ENCODE peak calls at places on chromosomes 4 and X, in eight cellular contexts. Z is NCI-H226, Y is hippocampal formation, B is ecto neural progenitor cell, O is NCI-H2029, G is NCI-H774, R is posterior vena cava, V is NAMALWA. D is an unnamed sample.

GRCh38 chr4:150457802-150458201 is 124.1 kb upstream of the MAB21L2 start:
- DNase-seq in G (no peak), Y (no peak), B (no peak), V (no peak), O (no peak), R (no peak), Z (no peak), D (no peak)

GRCh38 chr4:7911044-7911578 is 28.6 kb downstream of the AFAP1 start:
- DNase-seq in O (no peak), Z (peak), R (no peak), V (no peak), Y (no peak), G (no peak), B (peak), D (peak)

GRCh38 chr4:54484361-54484760 is 173.4 kb upstream of the KIT start:
- DNase-seq in Y (no peak), R (no peak), Z (no peak), V (no peak), B (no peak), G (peak), O (peak), D (no peak)

GRCh38 chr4:154489558-154490260 is 1.9 kb downstream of the DCHS2 start:
- DNase-seq in O (no peak), G (no peak), B (no peak), Z (no peak), V (no peak), Y (no peak), R (peak), D (no peak)

GRCh38 chrX:13212191-13212651 is 107.6 kb downstream of the ATXN3L start:
- DNase-seq in Z (no peak), V (no peak), Y (no peak), O (no peak), R (no peak), B (no peak), G (no peak), D (no peak)

GRCh38 chr4:154039435-154040061 is 250.7 kb upstream of the SFRP2 start:
- DNase-seq in Z (peak), V (no peak), B (no peak), R (no peak), O (no peak), Y (no peak), G (no peak), D (no peak)

GRCh38 chr4:79653871-79654270 is 245.8 kb upstream of the GK2 start:
- DNase-seq in Z (no peak), O (no peak), V (no peak), R (no peak), G (no peak), B (no peak), Y (no peak), D (no peak)

GRCh38 chr4:106898621-106899230 is 137.4 kb downstream of the DKK2 start:
- DNase-seq in R (no peak), O (peak), G (peak), B (peak), Y (no peak), V (peak), Z (peak), D (peak)

GRCh38 chr4:179695175-179695574 is 2252.9 kb upstream of the AGA start:
- DNase-seq in Z (no peak), B (no peak), G (no peak), R (no peak), V (no peak), Y (no peak), O (no peak), D (no peak)

GRCh38 chr4:134529629-134530028 is 328.0 kb upstream of the PABPC4L start:
- DNase-seq in V (no peak), G (no peak), O (no peak), R (no peak), Z (no peak), B (no peak), Y (no peak), D (no peak)

GRCh38 chr4:79906996-79907395 is 166.0 kb downstream of the ANTXR2 start:
- DNase-seq in Z (no peak), V (no peak), B (no peak), O (no peak), G (no peak), R (no peak), Y (no peak), D (no peak)

GRCh38 chrX:108309144-108309543 is 129.1 kb downstream of the COL4A6 start:
- DNase-seq in R (no peak), V (no peak), O (no peak), B (no peak), Z (peak), G (no peak), Y (no peak), D (no peak)

GRCh38 chr4:41200486-41201017 is 13.8 kb downstream of the APBB2 start:
- DNase-seq in R (no peak), V (no peak), O (no peak), Z (no peak), Y (no peak), G (no peak), B (no peak), D (no peak)

GRCh38 chr4:84126061-84126787 is 372.9 kb downstream of the NKX6-1 start:
- DNase-seq in O (no peak), R (no peak), Y (no peak), B (no peak), Z (no peak), G (no peak), V (no peak), D (no peak)

GRCh38 chrX:8743126-8743732 is 11.3 kb upstream of the ANOS1 start:
- DNase-seq in Z (no peak), V (peak), R (no peak), O (no peak), G (no peak), B (peak), Y (peak), D (peak)

GRCh38 chr4:53196872-53197759 is 168.7 kb downstream of the SCFD2 start:
- DNase-seq in Y (no peak), B (no peak), V (peak), G (peak), O (peak), Z (peak), R (no peak), D (peak)

GRCh38 chrX:20362268-20363002 is 95.7 kb upstream of the RPS6KA3 start:
- DNase-seq in R (no peak), Y (no peak), B (peak), O (peak), G (peak), Z (peak), V (no peak), D (peak)

GRCh38 chr4:158810487-158811215 is 41.8 kb downstream of the FNIP2 start:
- DNase-seq in R (peak), V (no peak), Z (peak), G (no peak), O (no peak), Y (no peak), B (no peak), D (peak)

GRCh38 chr4:6258741-6259140 is 10.9 kb upstream of the WFS1 start:
- DNase-seq in G (no peak), Z (no peak), V (peak), O (no peak), B (no peak), Y (no peak), R (no peak), D (no peak)

GRCh38 chr4:133623847-133624246 is 474.8 kb downstream of the PCDH10 start:
- DNase-seq in Z (no peak), R (no peak), O (no peak), G (no peak), B (no peak), V (peak), Y (no peak), D (no peak)

GRCh38 chrX:48569958-48570357 is 4.3 kb upstream of the RBM3 start:
- DNase-seq in O (no peak), R (no peak), V (no peak), Z (peak), G (no peak), Y (no peak), B (no peak), D (no peak)

D was measured in AG08396.